ENCODE peak calls at places on chromosome 12, in six cellular contexts. R is activated B cell treated with CpG ODN at 0.5 μM for 24 hours, Z is lower lobe of right lung, N is fibroblast of the aortic adventitia, U is transverse colon, I is cardiac fibroblast. F is an unnamed sample.
A peak's percentile ranks its signal among the peaks of the same experiment; 100 is the strongest.

GRCh38 chr12:117356048-117356447 is 5.4 kb downstream of the NOS1 start:
- DNase-seq in I (no peak), N (no peak), U (no peak), Z (no peak), R (no peak), F (no peak)

GRCh38 chr12:124387510-124387855 is 92.6 kb downstream of the RFLNA start:
- DNase-seq in N (no peak), I (no peak), R (no peak), Z (peak; percentile 75), U (no peak), F (peak; percentile 48)

GRCh38 chr12:76303365-76303764 is 44.9 kb downstream of the BBS10 start:
- DNase-seq in R (no peak), Z (no peak), U (no peak), I (no peak), N (no peak), F (no peak)

GRCh38 chr12:76124456-76124855 is 40.0 kb upstream of the NAP1L1 start:
- DNase-seq in I (no peak), N (peak; percentile 30), U (no peak), Z (no peak), R (no peak), F (no peak)

GRCh38 chr12:58575281-58575680 is 345.0 kb downstream of the LRIG3 start:
- DNase-seq in I (peak; percentile 61), U (no peak), Z (no peak), N (peak; percentile 45), R (no peak), F (peak; percentile 77)

GRCh38 chr12:13179159-13180074 is 17.1 kb upstream of the EMP1 start:
- DNase-seq in Z (peak; percentile 66), R (peak; percentile 26), N (peak; percentile 62), I (peak; percentile 72), U (peak; percentile 71), F (peak; percentile 65)

GRCh38 chr12:49086116-49086515 is 8.5 kb downstream of the DHH start:
- DNase-seq in R (no peak), Z (no peak), U (no peak), N (no peak), I (peak; percentile 39), F (peak; percentile 69)

GRCh38 chr12:15701212-15701611 is 88.0 kb downstream of the EPS8 start:
- DNase-seq in I (peak; percentile 49), R (no peak), U (no peak), N (peak; percentile 50), Z (no peak), F (peak; percentile 71)

GRCh38 chr12:91937033-91937432 is 208.6 kb downstream of the BTG1 start:
- DNase-seq in N (no peak), R (no peak), I (no peak), Z (no peak), U (no peak), F (no peak)

GRCh38 chr12:6345319-6346071 is 3.6 kb upstream of the TNFRSF1A start:
- DNase-seq in U (no peak), R (no peak), N (peak; percentile 98), Z (no peak), I (peak; percentile 98), F (peak; percentile 96)

GRCh38 chr12:68007023-68007422 is 17.8 kb downstream of the IFNG-AS1 start:
- DNase-seq in I (no peak), N (no peak), Z (no peak), R (no peak), U (no peak), F (no peak)

GRCh38 chr12:52976574-52977071 is 27.7 kb downstream of the KRT18 start:
- DNase-seq in N (peak; percentile 78), U (no peak), R (no peak), Z (no peak), I (peak; percentile 68), F (peak; percentile 97)

GRCh38 chr12:79409562-79409961 is 281.2 kb downstream of the PAWR start:
- DNase-seq in I (peak; percentile 90), N (peak; percentile 90), Z (no peak), U (no peak), R (no peak), F (peak; percentile 68)

GRCh38 chr12:54022960-54023884 is 5.0 kb upstream of the HOXC6 start:
- DNase-seq in Z (no peak), N (no peak), I (no peak), R (no peak), U (no peak), F (no peak)

GRCh38 chr12:175250-175649 is 38.7 kb downstream of the SLC6A12 start:
- DNase-seq in I (no peak), Z (no peak), R (no peak), U (no peak), N (no peak), F (no peak)

GRCh38 chr12:109710747-109711595 is 2.7 kb upstream of the FAM222A start:
- DNase-seq in Z (no peak), I (no peak), U (no peak), R (no peak), N (peak; percentile 25), F (no peak)

GRCh38 chr12:40921563-40922163 is 229.4 kb downstream of the CNTN1 start:
- DNase-seq in U (no peak), I (peak; percentile 26), Z (no peak), R (no peak), N (peak; percentile 44), F (peak; percentile 34)

GRCh38 chr12:104569348-104570173 is 112.8 kb downstream of the CHST11 start:
- DNase-seq in N (no peak), R (peak; percentile 37), U (peak; percentile 59), I (peak; percentile 34), Z (peak; percentile 51), F (no peak)

GRCh38 chr12:111029305-111029704 is 108.9 kb upstream of the MYL2 start:
- DNase-seq in U (no peak), N (no peak), I (no peak), R (no peak), Z (no peak), F (no peak)

GRCh38 chr12:12562016-12562483 is 613 bp downstream of the DUSP16 start:
- DNase-seq in U (peak; percentile 27), Z (peak; percentile 60), I (peak; percentile 33), R (peak; percentile 37), N (peak; percentile 21), F (peak; percentile 50)

GRCh38 chr12:108305520-108305919 is 33.6 kb downstream of the CMKLR1 start:
- DNase-seq in R (no peak), U (peak; percentile 68), Z (peak; percentile 83), I (peak; percentile 75), N (peak; percentile 71), F (peak; percentile 88)

GRCh38 chr12:27333311-27334009 is 824 bp downstream of the BMAL2 start:
- DNase-seq in Z (peak; percentile 72), I (no peak), R (peak; percentile 39), N (peak; percentile 16), U (peak; percentile 40), F (no peak)

GRCh38 chr12:52208424-52209165 is 16.8 kb upstream of the KRT80 start:
- DNase-seq in U (no peak), I (no peak), N (no peak), R (no peak), Z (peak; percentile 44), F (no peak)

GRCh38 chr12:29551879-29552278 is 54.4 kb upstream of the OVCH1 start:
- DNase-seq in Z (no peak), I (no peak), N (no peak), U (no peak), R (no peak), F (no peak)
- TF ChIP-seq CTCF in Z (no peak), I (no peak), N (no peak), U (no peak), R (no peak), F (no peak)

GRCh38 chr12:119322324-119322723 is 12.2 kb upstream of the CCDC60 start:
- DNase-seq in R (no peak), U (peak; percentile 9), Z (no peak), N (no peak), I (no peak), F (no peak)

GRCh38 chr12:119326341-119326740 is 8.2 kb upstream of the CCDC60 start:
- DNase-seq in U (no peak), I (no peak), Z (no peak), R (no peak), N (no peak), F (no peak)

DNA sequence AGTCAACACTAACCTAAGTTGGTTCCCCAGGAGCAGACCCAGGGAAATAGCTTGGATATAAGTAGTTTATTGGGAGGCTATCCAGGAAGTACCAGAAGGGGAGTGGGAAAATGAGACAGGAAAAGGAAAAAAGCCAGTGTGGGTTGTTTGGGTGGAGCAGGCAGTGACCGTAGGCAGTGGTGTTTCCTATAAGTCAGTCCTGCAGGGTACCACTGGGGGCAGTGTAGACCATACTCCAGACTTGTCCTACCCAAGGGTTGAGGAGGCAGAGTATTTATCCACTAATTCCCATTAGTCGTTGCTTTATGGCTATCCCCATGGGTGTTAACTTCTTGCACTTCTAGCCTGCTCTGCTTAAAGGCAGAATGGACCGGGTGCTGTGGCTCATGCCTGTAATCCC is 6.4 kb upstream of the CCDC60 start:
- DNase-seq in N (no peak), R (no peak), I (no peak), Z (no peak), U (peak; percentile 8), F (no peak)
- TF ChIP-seq CTCF in N (no peak), R (no peak), I (no peak), Z (peak; percentile 22), U (no peak), F (no peak)

GRCh38 chr12:127355061-127355820 is 911.7 kb upstream of the TMEM132C start:
- DNase-seq in U (no peak), Z (no peak), I (no peak), R (no peak), N (peak; percentile 56), F (no peak)
- TF ChIP-seq CTCF in U (no peak), Z (peak; percentile 10), I (peak; percentile 77), R (no peak), N (peak; percentile 72), F (peak; percentile 26)

DNA sequence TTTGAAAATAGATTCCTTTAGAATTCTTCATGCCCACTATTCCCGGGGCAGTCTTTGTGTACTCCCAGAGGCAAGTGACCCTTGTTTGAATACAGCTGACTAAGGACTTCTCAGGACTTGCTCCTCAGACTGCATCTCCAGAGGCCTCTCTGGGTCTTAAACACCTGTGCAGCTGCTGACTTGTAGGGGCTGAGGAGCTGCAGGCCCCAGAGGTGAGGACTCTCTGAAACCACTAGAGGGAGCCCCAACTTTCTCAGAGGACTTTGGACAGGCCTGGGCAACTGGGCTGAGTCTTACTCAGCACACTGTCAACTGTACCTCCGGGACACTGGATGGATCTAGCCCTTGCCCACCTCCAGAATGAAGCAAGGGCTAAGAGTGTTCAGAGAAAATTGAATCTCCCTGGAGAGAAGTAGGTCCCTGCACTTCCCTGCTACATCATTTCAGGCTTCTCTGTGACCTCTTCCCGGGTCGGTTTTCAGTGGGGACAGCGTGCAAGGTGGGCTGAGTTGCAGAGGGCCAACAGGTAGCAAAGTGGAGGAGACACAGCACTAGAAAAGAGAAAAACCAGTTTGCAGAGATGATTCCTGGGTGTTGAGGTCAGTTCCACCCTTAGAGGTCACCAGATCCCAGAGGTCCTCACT is 164.6 kb downstream of the TMEM117 start:
- DNase-seq in Z (no peak), U (no peak), N (peak; percentile 50), R (no peak), I (peak; percentile 70), F (peak; percentile 36)
- TF ChIP-seq CTCF in Z (peak; percentile 59), U (peak; percentile 54), N (peak; percentile 60), R (no peak), I (peak; percentile 75), F (peak; percentile 63)

GRCh38 chr12:50174971-50175715 is 8.0 kb upstream of the CERS5 start:
- DNase-seq in Z (no peak), R (no peak), I (peak; percentile 89), U (no peak), N (peak; percentile 94), F (peak; percentile 87)
- TF ChIP-seq CTCF in Z (peak; percentile 72), R (peak; percentile 91), I (peak; percentile 49), U (peak; percentile 66), N (peak; percentile 64), F (peak; percentile 59)